ENCODE peak calls at places on chromosome 7, in four cellular contexts. L is fibroblast of mammary gland, O is MM.1S, H is osteocyte. A is an unnamed sample.

GRCh38 chr7:77537136-77537594 is at the start of gene PTPN12:
- DNase-seq in H (no peak), O (no peak), L (no peak), A (no peak)

GRCh38 chr7:514651-515598 is 4.7 kb downstream of the PDGFA start:
- DNase-seq in H (no peak), L (peak), O (no peak), A (peak)

GRCh38 chr7:139722604-139723003 is 55.2 kb downstream of the HIPK2 start:
- DNase-seq in O (no peak), H (no peak), L (no peak), A (no peak)

GRCh38 chr7:80060218-80060806 is 74.3 kb upstream of the GNAI1 start:
- DNase-seq in L (peak), H (no peak), O (peak), A (peak)

GRCh38 chr7:39621261-39621660 is 2.1 kb upstream of the RALA start:
- DNase-seq in O (no peak), H (no peak), L (peak), A (peak)

GRCh38 chr7:43869898-43870240 is 552 bp upstream of the MRPS24 start:
- DNase-seq in H (no peak), O (no peak), L (peak), A (peak)

GRCh38 chr7:29588900-29589696 is 25.5 kb downstream of the PRR15 start:
- DNase-seq in O (peak), H (no peak), L (peak), A (peak)

GRCh38 chr7:44581426-44581906 is 565 bp downstream of the TMED4 start:
- DNase-seq in L (peak), O (peak), H (no peak), A (no peak)

GRCh38 chr7:2217716-2218443 is 14.9 kb downstream of the MAD1L1 start:
- DNase-seq in O (no peak), L (no peak), H (no peak), A (peak)

GRCh38 chr7:45129181-45129800 is 17.8 kb upstream of the TBRG4 start:
- DNase-seq in L (no peak), H (no peak), O (no peak), A (peak)

GRCh38 chr7:54944179-54944578 is 74.6 kb upstream of the EGFR start:
- DNase-seq in L (no peak), O (no peak), H (no peak), A (peak)

GRCh38 chr7:90187507-90188050 is 24.0 kb upstream of the STEAP2 start:
- DNase-seq in L (no peak), H (no peak), O (no peak), A (no peak)

GRCh38 chr7:14876194-14876593 is 26.4 kb downstream of the DGKB start:
- DNase-seq in O (no peak), H (no peak), L (no peak), A (no peak)

GRCh38 chr7:157615101-157615817 is 278.5 kb downstream of the DNAJB6 start:
- DNase-seq in O (no peak), L (peak), H (no peak), A (no peak)

GRCh38 chr7:143299840-143300239 is 11.7 kb downstream of the CASP2 start:
- DNase-seq in H (no peak), O (peak), L (peak), A (peak)

GRCh38 chr7:120792861-120793130 is 65.1 kb downstream of the TSPAN12 start:
- DNase-seq in H (no peak), O (no peak), L (no peak), A (no peak)

GRCh38 chr7:36161996-36162395 is 8.9 kb downstream of the EEPD1 start:
- DNase-seq in H (no peak), L (no peak), O (no peak), A (no peak)

GRCh38 chr7:21448974-21449373 is 21.1 kb downstream of the SP4 start:
- DNase-seq in H (no peak), O (no peak), L (no peak), A (no peak)

GRCh38 chr7:71618281-71618680 is 486.3 kb downstream of the GALNT17 start:
- DNase-seq in L (no peak), O (no peak), H (no peak), A (no peak)

GRCh38 chr7:12770227-12770975 is 83.0 kb downstream of the ARL4A start:
- DNase-seq in O (no peak), L (no peak), H (no peak), A (no peak)

GRCh38 chr7:140358771-140359095 is 39.6 kb downstream of the SLC37A3 start:
- DNase-seq in H (no peak), L (no peak), O (no peak), A (no peak)

GRCh38 chr7:106217089-106217542 is 67.7 kb downstream of the NAMPT start:
- DNase-seq in H (no peak), L (peak), O (no peak), A (peak)

GRCh38 chr7:74672343-74672915 is 14.9 kb downstream of the GTF2I start:
- DNase-seq in O (no peak), H (no peak), L (no peak), A (peak)

GRCh38 chr7:8388257-8388625 is 45.2 kb upstream of the NXPH1 start:
- DNase-seq in H (no peak), L (no peak), O (no peak), A (no peak)

GRCh38 chr7:93574646-93575554 is at the start of gene CALCR:
- DNase-seq in H (no peak), O (no peak), L (no peak), A (peak)

GRCh38 chr7:43294080-43294630 is 181.7 kb downstream of the HECW1 start:
- DNase-seq in O (no peak), H (no peak), L (peak), A (peak)

GRCh38 chr7:91657386-91658120 is 222.9 kb downstream of the MTERF1 start:
- DNase-seq in H (no peak), O (no peak), L (peak), A (peak)

GRCh38 chr7:101398631-101399289 is 36.1 kb downstream of the COL26A1 start:
- DNase-seq in H (no peak), L (no peak), O (no peak), A (no peak)

GRCh38 chr7:50832744-50833143 is 50.0 kb upstream of the GRB10 start:
- DNase-seq in L (peak), H (no peak), O (no peak), A (peak)

GRCh38 chr7:130940326-130940725 is 206.3 kb upstream of the KLF14 start:
- DNase-seq in O (no peak), L (peak), H (no peak), A (no peak)